ENCODE peak calls at places on chromosomes 13 and 19, in nine cellular contexts. P is hepatocyte; N is MG63; C is prostate gland; E is fibroblast of lung; J is PC-3; T is GM06990; S is esophagus squamous epithelium; A is CD8-positive, alpha-beta memory T cell. Y is an unnamed sample. For H3K27me3, the result is how much of the 10 kb centered on the place peaks cover.

GRCh38 chr13:57314897-57315520 is 148.0 kb downstream of the PRR20E start:
- DNase-seq in P (no peak), N (no peak), C (no peak), E (no peak), J (peak), T (no peak), S (no peak), A (no peak), Y (no peak)

GRCh38 chr13:77305276-77305675 is 21.6 kb downstream of the MYCBP2 start:
- DNase-seq in P (no peak), N (no peak), C (no peak), E (no peak), J (no peak), T (no peak), S (no peak), A (no peak), Y (no peak)

GRCh38 chr13:95073826-95074345 is 227.4 kb downstream of the ABCC4 start:
- DNase-seq in P (no peak), N (no peak), C (no peak), E (no peak), J (no peak), T (no peak), S (no peak), A (no peak), Y (no peak)

GRCh38 chr19:19537321-19538048 is 580 bp upstream of the CILP2 start:
- DNase-seq in P (no peak), N (no peak), C (no peak), E (no peak), J (peak), T (no peak), S (no peak), A (peak), Y (no peak)

GRCh38 chr19:18426416-18426767 is 7.2 kb downstream of the SSBP4 start:
- DNase-seq in P (no peak), N (no peak), C (no peak), E (no peak), J (no peak), T (no peak), S (no peak), A (no peak), Y (no peak)

GRCh38 chr19:29484876-29485275 is 40.9 kb upstream of the VSTM2B start:
- DNase-seq in P (no peak), N (no peak), C (no peak), E (no peak), J (no peak), T (no peak), S (no peak), A (no peak), Y (no peak)

GRCh38 chr19:45448887-45449299 is 18.9 kb upstream of the FOSB start:
- DNase-seq in P (no peak), N (no peak), C (no peak), E (no peak), J (peak), T (no peak), S (no peak), A (peak), Y (no peak)

GRCh38 chr19:53808710-53809125 is 15.4 kb downstream of the NLRP12 start:
- DNase-seq in P (peak), N (peak), C (no peak), E (peak), J (peak), T (no peak), S (no peak), A (no peak), Y (no peak)

GRCh38 chr19:49936549-49936948 is 7.2 kb upstream of the NUP62 start:
- DNase-seq in P (no peak), N (no peak), C (no peak), E (no peak), J (no peak), T (no peak), S (no peak), A (no peak), Y (no peak)

GRCh38 chr19:5231857-5232503 is 108.6 kb downstream of the PTPRS start:
- DNase-seq in P (no peak), N (no peak), C (no peak), E (peak), J (no peak), T (no peak), S (no peak), A (no peak), Y (no peak)

GRCh38 chr13:44158055-44158655 is 215.5 kb upstream of the SERP2 start:
- DNase-seq in P (no peak), N (no peak), C (no peak), E (no peak), J (no peak), T (no peak), S (no peak), A (no peak), Y (no peak)

GRCh38 chr13:51643882-51644281 is 59.6 kb downstream of the WDFY2 start:
- DNase-seq in P (no peak), N (peak), C (no peak), E (peak), J (peak), T (no peak), S (no peak), A (no peak), Y (no peak)

GRCh38 chr19:55563261-55563690 is 17.4 kb downstream of the ZNF579 start:
- DNase-seq in P (peak), N (peak), C (no peak), E (no peak), J (no peak), T (no peak), S (no peak), A (no peak), Y (no peak)

GRCh38 chr19:35528218-35529038 is at the start of gene SBSN:
- DNase-seq in P (no peak), N (peak), C (no peak), E (peak), J (peak), T (no peak), S (no peak), A (no peak), Y (no peak)

GRCh38 chr19:52034051-52034728 is 6.0 kb upstream of the ZNF614 start:
- DNase-seq in P (no peak), N (no peak), C (no peak), E (peak), J (no peak), T (no peak), S (no peak), A (no peak), Y (no peak)

GRCh38 chr13:113029487-113030258 is 60.7 kb downstream of the MCF2L start:
- DNase-seq in P (peak), N (no peak), C (no peak), E (no peak), J (peak), T (peak), S (no peak), A (peak), Y (peak)

GRCh38 chr19:40605201-40605971 is 4.2 kb downstream of the LTBP4 start:
- DNase-seq in P (peak), N (peak), C (peak), E (peak), J (peak), T (peak), S (no peak), A (peak), Y (peak)

GRCh38 chr13:59061621-59062020 is 1102.1 kb downstream of the DIAPH3 start:
- DNase-seq in P (no peak), N (no peak), C (no peak), E (no peak), J (no peak), T (no peak), S (no peak), A (no peak), Y (no peak)

GRCh38 chr13:89307278-89307677 is 1636.1 kb downstream of the SLITRK5 start:
- DNase-seq in P (no peak), N (no peak), C (no peak), E (no peak), J (no peak), T (no peak), S (no peak), A (no peak), Y (no peak)

GRCh38 chr13:112928958-112929777 is 39.8 kb upstream of the MCF2L start:
- DNase-seq in P (peak), N (no peak), C (no peak), E (peak), J (no peak), T (no peak), S (no peak), A (no peak), Y (no peak)

GRCh38 chr13:47426126-47426849 is 529.4 kb upstream of the HTR2A start:
- DNase-seq in P (no peak), N (peak), C (no peak), E (peak), J (peak), T (no peak), S (no peak), A (no peak), Y (no peak)

GRCh38 chr19:49950590-49950948 is 10.4 kb downstream of the SIGLEC11 start:
- DNase-seq in P (no peak), N (no peak), C (no peak), E (no peak), J (no peak), T (no peak), S (no peak), A (no peak), Y (no peak)

GRCh38 chr13:112576768-112577167 is 11.2 kb downstream of the TUBGCP3 start:
- DNase-seq in P (no peak), N (no peak), C (no peak), E (no peak), J (no peak), T (no peak), S (no peak), A (no peak), Y (no peak)

GRCh38 chr19:58569191-58569942 is 3.8 kb downstream of the MZF1 start:
- DNase-seq in P (peak), N (no peak), C (no peak), E (no peak), J (no peak), T (no peak), S (no peak), A (no peak), Y (no peak)

GRCh38 chr13:60265566-60265965 is 101.8 kb upstream of the DIAPH3 start:
- DNase-seq in P (no peak), N (no peak), C (no peak), E (no peak), J (no peak), T (no peak), S (no peak), A (no peak), Y (no peak)

GRCh38 chr19:23896912-23897311 is 17.8 kb upstream of the ZNF726 start:
- DNase-seq in P (no peak), N (no peak), C (no peak), E (no peak), J (no peak), T (no peak), S (no peak), A (no peak), Y (no peak)

GRCh38 chr19:40503300-40503699 is 36.5 kb downstream of the SPTBN4 start:
- DNase-seq in P (no peak), N (no peak), C (no peak), E (no peak), J (no peak), T (no peak), S (no peak), A (no peak), Y (no peak)

GRCh38 chr13:22336460-22336859 is 665.6 kb downstream of the FGF9 start:
- DNase-seq in P (no peak), N (no peak), C (no peak), E (no peak), J (no peak), T (no peak), S (no peak), A (no peak), Y (no peak)

GRCh38 chr19:19647037-19647835 is 3.8 kb upstream of the GMIP start:
- DNase-seq in P (no peak), N (no peak), C (no peak), E (no peak), J (no peak), T (no peak), S (no peak), A (no peak), Y (no peak)

GRCh38 chr13:19601749-19602725 is 31.4 kb upstream of the MPHOSPH8 start:
- DNase-seq in P (peak), N (peak), C (no peak), E (peak), J (peak), T (peak), S (no peak), A (peak), Y (no peak)

GRCh38 chr13:51619614-51620013 is 35.4 kb downstream of the WDFY2 start:
- DNase-seq in P (no peak), N (peak), C (no peak), E (peak), J (peak), T (no peak), S (no peak), A (no peak), Y (no peak)

GRCh38 chr13:40109324-40109958 is 454.0 kb downstream of the COG6 start:
- DNase-seq in P (peak), N (peak), C (no peak), E (peak), J (peak), T (no peak), S (no peak), A (no peak), Y (no peak)

GRCh38 chr13:73936001-73936400 is 198.2 kb downstream of the KLF12 start:
- DNase-seq in P (no peak), N (no peak), C (no peak), E (peak), J (no peak), T (no peak), S (no peak), A (no peak), Y (no peak)

GRCh38 chr13:105127732-105128131 is 1407.7 kb downstream of the EFNB2 start:
- DNase-seq in P (no peak), N (no peak), C (no peak), E (no peak), J (no peak), T (no peak), S (no peak), A (no peak), Y (no peak)

GRCh38 chr13:106407338-106407737 is 128.1 kb downstream of the EFNB2 start:
- DNase-seq in P (no peak), N (no peak), C (no peak), E (no peak), J (peak), T (no peak), S (no peak), A (no peak), Y (no peak)

GRCh38 chr19:1287622-1288527 is 2.2 kb downstream of the EFNA2 start:
- DNase-seq in P (no peak), N (no peak), C (no peak), E (no peak), J (no peak), T (no peak), S (no peak), A (no peak), Y (no peak)

GRCh38 chr13:33927315-33927714 is 109.4 kb downstream of the RFC3 start:
- DNase-seq in P (peak), N (peak), C (no peak), E (peak), J (peak), T (no peak), S (no peak), A (no peak), Y (no peak)

GRCh38 chr19:31659897-31660210 is 310.6 kb upstream of the TSHZ3 start:
- DNase-seq in P (no peak), N (no peak), C (no peak), E (no peak), J (no peak), T (no peak), S (no peak), A (no peak), Y (no peak)

DNA sequence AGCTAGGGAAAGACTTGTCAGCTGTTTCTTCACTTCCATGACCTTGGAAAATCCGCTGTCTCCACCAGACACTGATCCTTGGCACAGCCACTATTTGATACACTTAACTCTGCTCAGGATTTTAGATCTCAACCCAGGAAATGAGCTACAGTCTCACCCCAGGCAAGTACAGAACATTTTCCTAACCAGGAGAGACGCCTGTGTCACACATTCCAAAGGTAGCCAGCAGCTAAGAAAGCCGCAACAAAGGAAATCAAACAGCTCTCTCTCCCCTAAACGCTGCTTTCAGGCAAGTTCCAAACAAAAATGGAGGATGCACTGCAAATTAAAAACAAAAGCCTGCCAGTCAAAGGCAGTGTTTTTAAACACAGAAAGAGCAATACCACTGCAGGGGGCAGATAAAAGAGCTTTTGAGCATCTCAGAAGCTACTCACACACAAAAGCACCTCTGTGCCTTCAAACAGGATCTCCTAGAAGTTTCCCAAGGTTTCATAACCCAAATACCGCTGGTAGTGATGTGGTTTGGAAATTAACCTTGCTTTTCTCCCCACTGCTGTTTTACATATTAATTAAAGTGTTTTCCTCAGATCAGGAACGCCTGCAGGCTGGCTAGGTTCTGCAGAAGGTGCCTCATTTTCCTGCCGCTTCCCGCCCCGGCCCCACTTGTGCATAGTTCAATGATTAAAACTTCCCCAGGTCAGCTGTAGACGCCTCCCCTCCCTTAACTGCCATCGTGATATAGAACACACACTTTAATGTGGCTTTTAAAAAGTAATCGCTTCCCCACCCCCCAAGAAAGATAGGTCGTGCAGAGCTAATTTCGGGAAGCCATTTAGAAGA is 57.1 kb downstream of the IRS2 start:
- DNase-seq in P (no peak), N (no peak), C (no peak), E (no peak), J (no peak), T (no peak), S (no peak), A (no peak), Y (no peak)
- H3K27me3 ChIP-seq in P (under half), N (under half), C (under half), E (under half), J (under half), T (under half), S (under half), A (under half), Y (under half)

DNA sequence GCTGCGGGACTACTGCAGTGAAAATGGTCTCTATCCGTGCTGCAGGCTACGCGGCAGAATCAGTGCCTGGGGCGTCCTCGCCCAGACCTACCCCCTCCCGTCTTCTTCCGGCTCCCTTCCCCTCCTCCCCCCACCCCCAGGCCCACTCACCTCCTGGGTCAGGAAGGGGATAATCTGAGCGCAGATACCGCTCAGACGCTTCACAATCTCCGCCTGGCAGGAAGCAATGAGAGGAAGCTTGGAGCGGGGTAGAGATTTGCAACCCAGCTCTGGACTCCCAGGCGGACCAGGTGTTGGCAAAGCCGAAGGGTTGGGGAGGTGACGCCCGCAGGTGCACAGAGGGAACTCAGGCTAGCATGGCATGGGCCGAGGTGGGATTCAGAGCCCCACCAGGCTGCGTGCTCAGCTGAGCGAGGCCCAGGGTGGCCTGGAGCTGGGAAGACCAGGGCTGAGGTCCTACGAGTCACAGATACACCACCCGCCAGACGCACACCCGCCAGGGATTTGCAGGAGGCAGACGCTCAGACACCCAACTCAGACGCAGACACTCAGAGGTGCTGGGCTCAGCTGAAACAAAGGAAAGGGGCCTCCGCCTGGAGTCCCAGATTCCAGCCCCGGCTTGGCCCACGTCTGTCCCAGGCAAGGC is 4.1 kb downstream of the TLE2 start:
- DNase-seq in P (no peak), N (no peak), C (no peak), E (no peak), J (no peak), T (no peak), S (no peak), A (no peak), Y (no peak)
- H3K27me3 ChIP-seq in P (under half), N (under half), C (under half), E (under half), J (under half), T (under half), S (under half), A (under half), Y (under half)

GRCh38 chr19:4197625-4198466 is 15.4 kb downstream of the ANKRD24 start:
- DNase-seq in P (no peak), N (no peak), C (no peak), E (no peak), J (no peak), T (no peak), S (no peak), A (no peak), Y (no peak)
- H3K27me3 ChIP-seq in P (half or more), N (under half), C (under half), E (under half), J (under half), T (under half), S (under half), A (under half), Y (under half)

GRCh38 chr13:28441533-28441928 is 53.4 kb downstream of the FLT1 start:
- DNase-seq in P (no peak), N (no peak), C (no peak), E (no peak), J (no peak), T (no peak), S (no peak), A (no peak), Y (no peak)
- H3K27me3 ChIP-seq in P (under half), N (under half), C (under half), E (under half), J (half or more), T (under half), S (under half), A (under half), Y (under half)

GRCh38 chr13:90933097-90933826 is 414.2 kb upstream of the MIR17HG start:
- DNase-seq in P (no peak), N (no peak), C (no peak), E (no peak), J (peak), T (no peak), S (no peak), A (no peak), Y (no peak)
- H3K27me3 ChIP-seq in P (under half), N (under half), C (under half), E (under half), J (under half), T (under half), S (under half), A (under half), Y (under half)